ENCODE peak calls at places on chromosomes 7 and 10, in four cellular contexts. One of them, this sample, is unnamed.

GRCh38 chr10:106559442-106559841 is 605.1 kb downstream of the SORCS1 start:
- DNase-seq in WTC11: no peak
- DNase-seq in ELR: peak
- DNase-seq in T47D: no peak
- DNase-seq in this sample: peak

GRCh38 chr7:136114966-136115762 is 138.0 kb upstream of the MTPN start:
- DNase-seq in WTC11: peak
- DNase-seq in ELR: peak
- DNase-seq in T47D: peak
- DNase-seq in this sample: peak

GRCh38 chr10:119701861-119702260 is 24.0 kb upstream of the INPP5F start:
- DNase-seq in ELR: peak
- DNase-seq in T47D: no peak
- DNase-seq in WTC11: no peak
- DNase-seq in this sample: peak

GRCh38 chr10:119412831-119413737 is 129.4 kb downstream of the RGS10 start:
- DNase-seq in ELR: peak
- DNase-seq in WTC11: peak
- DNase-seq in T47D: no peak
- DNase-seq in this sample: peak

GRCh38 chr10:92027141-92027540 is 103.6 kb downstream of the BTAF1 start:
- DNase-seq in ELR: no peak
- DNase-seq in WTC11: no peak
- DNase-seq in T47D: no peak
- DNase-seq in this sample: no peak

GRCh38 chr7:5495581-5496375 is 72.1 kb upstream of the TNRC18 start:
- DNase-seq in ELR: no peak
- DNase-seq in WTC11: no peak
- DNase-seq in T47D: peak
- DNase-seq in this sample: no peak

GRCh38 chr7:149000961-149001360 is 27.3 kb downstream of the PDIA4 start:
- DNase-seq in WTC11: no peak
- DNase-seq in T47D: no peak
- DNase-seq in ELR: no peak
- DNase-seq in this sample: no peak

GRCh38 chr10:11856089-11856488 is 32.9 kb downstream of the PROSER2 start:
- DNase-seq in ELR: no peak
- DNase-seq in WTC11: no peak
- DNase-seq in T47D: no peak
- DNase-seq in this sample: no peak

GRCh38 chr7:33511735-33512134 is 382.4 kb downstream of the BBS9 start:
- DNase-seq in T47D: no peak
- DNase-seq in WTC11: no peak
- DNase-seq in ELR: no peak
- DNase-seq in this sample: no peak

GRCh38 chr7:12796397-12797136 is 109.1 kb downstream of the ARL4A start:
- DNase-seq in T47D: no peak
- DNase-seq in WTC11: no peak
- DNase-seq in ELR: no peak
- DNase-seq in this sample: no peak

GRCh38 chr10:79266092-79266491 is 81.2 kb upstream of the PPIF start:
- DNase-seq in T47D: no peak
- DNase-seq in WTC11: no peak
- DNase-seq in ELR: no peak
- DNase-seq in this sample: no peak

GRCh38 chr10:72009430-72010081 is 45.4 kb downstream of the CHST3 start:
- DNase-seq in T47D: peak
- DNase-seq in WTC11: no peak
- DNase-seq in ELR: peak
- DNase-seq in this sample: peak

GRCh38 chr7:66413379-66414114 is 208.4 kb downstream of the TPST1 start:
- DNase-seq in ELR: peak
- DNase-seq in T47D: peak
- DNase-seq in WTC11: peak
- DNase-seq in this sample: no peak

GRCh38 chr10:25682203-25682950 is 251.7 kb upstream of the MYO3A start:
- DNase-seq in T47D: peak
- DNase-seq in ELR: peak
- DNase-seq in WTC11: peak
- DNase-seq in this sample: no peak

GRCh38 chr7:112550468-112551060 is 69.8 kb downstream of the LSMEM1 start:
- DNase-seq in ELR: peak
- DNase-seq in T47D: peak
- DNase-seq in WTC11: no peak
- DNase-seq in this sample: peak

This sample was measured in HCEC 1CT.